ENCODE peak calls at places on chromosomes 4 and X, in eight cellular contexts. One of them, this sample, is unnamed.

GRCh38 chr4:1325176-1325480 is 21.9 kb upstream of the UVSSA start:
- DNase-seq in GM23338: no peak
- DNase-seq in HCT116: no peak
- DNase-seq in HepG2: no peak
- DNase-seq in SK-N-SH: no peak
- DNase-seq in transverse colon: no peak
- DNase-seq in stomach: no peak
- DNase-seq in HL-60: no peak
- DNase-seq in this sample: no peak

GRCh38 chrX:26234177-26234576 is 18.2 kb downstream of the MAGEB5 start:
- DNase-seq in GM23338: no peak
- DNase-seq in HCT116: no peak
- DNase-seq in HepG2: no peak
- DNase-seq in SK-N-SH: no peak
- DNase-seq in transverse colon: no peak
- DNase-seq in stomach: no peak
- DNase-seq in HL-60: no peak
- DNase-seq in this sample: no peak

GRCh38 chr4:1604706-1605205 is 79.4 kb downstream of the FAM53A start:
- DNase-seq in GM23338: no peak
- DNase-seq in HCT116: no peak
- DNase-seq in HepG2: no peak
- DNase-seq in SK-N-SH: peak
- DNase-seq in transverse colon: peak
- DNase-seq in stomach: peak
- DNase-seq in HL-60: no peak
- DNase-seq in this sample: no peak

GRCh38 chrX:74251006-74251930 is 52.7 kb upstream of the ZCCHC13 start:
- DNase-seq in GM23338: no peak
- DNase-seq in HCT116: no peak
- DNase-seq in HepG2: peak
- DNase-seq in SK-N-SH: no peak
- DNase-seq in transverse colon: peak
- DNase-seq in stomach: no peak
- DNase-seq in HL-60: peak
- DNase-seq in this sample: no peak

GRCh38 chrX:155231163-155231562 is 14.9 kb downstream of the VBP1 start:
- DNase-seq in GM23338: no peak
- DNase-seq in HCT116: no peak
- DNase-seq in HepG2: no peak
- DNase-seq in SK-N-SH: no peak
- DNase-seq in transverse colon: no peak
- DNase-seq in stomach: no peak
- DNase-seq in HL-60: no peak
- DNase-seq in this sample: no peak

GRCh38 chr4:153788419-153789276 is at the start of gene SFRP2:
- DNase-seq in GM23338: peak
- DNase-seq in HCT116: no peak
- DNase-seq in HepG2: no peak
- DNase-seq in SK-N-SH: peak
- DNase-seq in transverse colon: no peak
- DNase-seq in stomach: no peak
- DNase-seq in HL-60: no peak
- DNase-seq in this sample: no peak

GRCh38 chr4:90798948-90799347 is 671.8 kb downstream of the CCSER1 start:
- DNase-seq in GM23338: no peak
- DNase-seq in HCT116: no peak
- DNase-seq in HepG2: no peak
- DNase-seq in SK-N-SH: no peak
- DNase-seq in transverse colon: no peak
- DNase-seq in stomach: no peak
- DNase-seq in HL-60: no peak
- DNase-seq in this sample: no peak

GRCh38 chr4:184476660-184477059 is 2.3 kb upstream of the IRF2 start:
- DNase-seq in GM23338: no peak
- DNase-seq in HCT116: no peak
- DNase-seq in HepG2: no peak
- DNase-seq in SK-N-SH: no peak
- DNase-seq in transverse colon: no peak
- DNase-seq in stomach: no peak
- DNase-seq in HL-60: peak
- DNase-seq in this sample: no peak

GRCh38 chr4:144463896-144464295 is 182.1 kb upstream of the HHIP start:
- DNase-seq in GM23338: no peak
- DNase-seq in HCT116: no peak
- DNase-seq in HepG2: no peak
- DNase-seq in SK-N-SH: no peak
- DNase-seq in transverse colon: no peak
- DNase-seq in stomach: no peak
- DNase-seq in HL-60: no peak
- DNase-seq in this sample: no peak

GRCh38 chr4:182938213-182938645 is 21.0 kb upstream of the DCTD start:
- DNase-seq in GM23338: peak
- DNase-seq in HCT116: peak
- DNase-seq in HepG2: peak
- DNase-seq in SK-N-SH: peak
- DNase-seq in transverse colon: peak
- DNase-seq in stomach: peak
- DNase-seq in HL-60: peak
- DNase-seq in this sample: peak

GRCh38 chr4:123819362-123820035 is 422.9 kb downstream of the SPRY1 start:
- DNase-seq in GM23338: no peak
- DNase-seq in HCT116: no peak
- DNase-seq in HepG2: no peak
- DNase-seq in SK-N-SH: no peak
- DNase-seq in transverse colon: no peak
- DNase-seq in stomach: no peak
- DNase-seq in HL-60: no peak
- DNase-seq in this sample: no peak

GRCh38 chr4:105859233-105859632 is 36.0 kb upstream of the NPNT start:
- DNase-seq in GM23338: no peak
- DNase-seq in HCT116: peak
- DNase-seq in HepG2: peak
- DNase-seq in SK-N-SH: no peak
- DNase-seq in transverse colon: no peak
- DNase-seq in stomach: no peak
- DNase-seq in HL-60: no peak
- DNase-seq in this sample: no peak

GRCh38 chr4:181504846-181505374 is 738.3 kb upstream of the TENM3 start:
- DNase-seq in GM23338: no peak
- DNase-seq in HCT116: no peak
- DNase-seq in HepG2: no peak
- DNase-seq in SK-N-SH: no peak
- DNase-seq in transverse colon: no peak
- DNase-seq in stomach: no peak
- DNase-seq in HL-60: no peak
- DNase-seq in this sample: no peak

GRCh38 chrX:120015145-120016067 is 62.1 kb downstream of the RHOXF2B start:
- DNase-seq in GM23338: peak
- DNase-seq in HCT116: no peak
- DNase-seq in HepG2: no peak
- DNase-seq in SK-N-SH: no peak
- DNase-seq in transverse colon: no peak
- DNase-seq in stomach: no peak
- DNase-seq in HL-60: peak
- DNase-seq in this sample: no peak

GRCh38 chr4:1506956-1507721 is 100.9 kb upstream of the NKX1-1 start:
- DNase-seq in GM23338: no peak
- DNase-seq in HCT116: no peak
- DNase-seq in HepG2: no peak
- DNase-seq in SK-N-SH: peak
- DNase-seq in transverse colon: no peak
- DNase-seq in stomach: no peak
- DNase-seq in HL-60: no peak
- DNase-seq in this sample: no peak

GRCh38 chr4:136012250-136012649 is 1520.0 kb downstream of the PCDH18 start:
- DNase-seq in GM23338: peak
- DNase-seq in HCT116: no peak
- DNase-seq in HepG2: no peak
- DNase-seq in SK-N-SH: no peak
- DNase-seq in transverse colon: no peak
- DNase-seq in stomach: no peak
- DNase-seq in HL-60: no peak
- DNase-seq in this sample: no peak

GRCh38 chr4:40516651-40517050 is 113.0 kb downstream of the RBM47 start:
- DNase-seq in GM23338: peak
- DNase-seq in HCT116: no peak
- DNase-seq in HepG2: no peak
- DNase-seq in SK-N-SH: no peak
- DNase-seq in transverse colon: peak
- DNase-seq in stomach: peak
- DNase-seq in HL-60: no peak
- DNase-seq in this sample: no peak

DNA sequence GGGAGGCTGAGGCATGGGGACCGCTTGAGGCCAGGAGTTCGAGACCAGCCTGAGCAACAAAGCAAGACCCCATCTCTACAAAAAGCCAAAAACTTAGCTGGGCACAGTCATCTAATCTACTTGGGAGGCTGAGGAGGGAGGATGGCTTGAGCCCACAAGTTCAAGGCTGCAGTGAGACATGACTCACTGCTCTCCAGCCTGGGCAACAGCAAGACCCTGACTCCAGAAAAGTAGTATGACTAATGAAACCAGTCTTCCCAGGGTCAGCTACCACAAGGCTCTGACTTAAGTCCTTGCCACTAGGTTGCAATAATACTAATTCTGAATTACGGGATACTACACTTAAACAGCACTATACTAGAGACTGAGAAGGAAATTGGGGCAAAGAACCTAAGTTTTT is 33.1 kb downstream of the ERVMER34-1 start:
- DNase-seq in GM23338: no peak
- DNase-seq in HCT116: no peak
- DNase-seq in HepG2: no peak
- DNase-seq in SK-N-SH: no peak
- DNase-seq in transverse colon: no peak
- DNase-seq in stomach: no peak
- DNase-seq in HL-60: no peak
- DNase-seq in this sample: no peak
- TF ChIP-seq POLR2AphosphoS5 in GM23338: peak
- TF ChIP-seq POLR2AphosphoS5 in HCT116: no peak
- TF ChIP-seq POLR2AphosphoS5 in HepG2: no peak
- TF ChIP-seq POLR2AphosphoS5 in SK-N-SH: no peak
- TF ChIP-seq POLR2AphosphoS5 in transverse colon: no peak
- TF ChIP-seq POLR2AphosphoS5 in stomach: no peak
- TF ChIP-seq POLR2AphosphoS5 in HL-60: peak
- TF ChIP-seq POLR2AphosphoS5 in this sample: no peak

DNA sequence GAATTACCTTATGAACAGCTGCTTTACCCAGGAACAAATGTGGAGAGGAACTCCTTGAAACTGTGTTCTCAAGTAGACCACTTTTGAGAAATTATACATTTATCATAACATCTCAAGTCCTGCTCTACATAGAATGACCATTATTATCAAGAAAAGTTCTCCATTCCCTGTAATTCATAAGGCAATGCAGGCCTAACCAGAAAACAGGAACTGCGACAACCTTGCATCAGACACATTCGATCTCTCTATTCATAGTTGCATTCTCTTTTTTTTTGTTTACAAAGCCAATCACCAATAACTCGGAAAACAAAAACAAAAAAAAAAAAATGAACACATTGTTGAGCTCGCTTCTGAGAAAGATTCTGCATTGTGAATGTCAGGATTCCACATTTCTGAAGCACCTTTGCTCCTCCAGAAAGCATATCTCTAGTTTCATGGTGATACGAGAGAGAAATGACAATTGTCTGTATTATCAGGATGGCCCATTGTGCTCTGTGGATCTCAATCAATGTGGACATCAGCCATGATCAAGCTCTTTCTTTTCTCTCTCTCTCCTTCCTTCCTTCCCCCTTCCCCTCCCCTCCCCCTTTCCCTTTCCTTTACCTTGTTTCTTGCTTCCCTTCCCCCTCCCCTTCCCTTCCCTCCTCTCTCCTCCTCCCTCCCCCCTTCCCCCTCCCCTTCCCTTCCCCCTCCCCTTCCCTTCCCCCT is 32.4 kb upstream of the CD99 start:
- DNase-seq in GM23338: peak
- DNase-seq in HCT116: no peak
- DNase-seq in HepG2: no peak
- DNase-seq in SK-N-SH: no peak
- DNase-seq in transverse colon: no peak
- DNase-seq in stomach: no peak
- DNase-seq in HL-60: peak
- DNase-seq in this sample: no peak
- TF ChIP-seq POLR2AphosphoS5 in GM23338: no peak
- TF ChIP-seq POLR2AphosphoS5 in HCT116: no peak
- TF ChIP-seq POLR2AphosphoS5 in HepG2: no peak
- TF ChIP-seq POLR2AphosphoS5 in SK-N-SH: no peak
- TF ChIP-seq POLR2AphosphoS5 in transverse colon: no peak
- TF ChIP-seq POLR2AphosphoS5 in stomach: no peak
- TF ChIP-seq POLR2AphosphoS5 in HL-60: no peak
- TF ChIP-seq POLR2AphosphoS5 in this sample: no peak

GRCh38 chr4:138178566-138178965 is 63.6 kb downstream of the SLC7A11 start:
- DNase-seq in GM23338: no peak
- DNase-seq in HCT116: no peak
- DNase-seq in HepG2: no peak
- DNase-seq in SK-N-SH: no peak
- DNase-seq in transverse colon: no peak
- DNase-seq in stomach: no peak
- DNase-seq in HL-60: no peak
- DNase-seq in this sample: no peak

GRCh38 chr4:138181288-138181687 is 60.9 kb downstream of the SLC7A11 start:
- DNase-seq in GM23338: no peak
- DNase-seq in HCT116: no peak
- DNase-seq in HepG2: no peak
- DNase-seq in SK-N-SH: no peak
- DNase-seq in transverse colon: no peak
- DNase-seq in stomach: no peak
- DNase-seq in HL-60: no peak
- DNase-seq in this sample: no peak

GRCh38 chr4:138177278-138177968 is 64.7 kb downstream of the SLC7A11 start:
- DNase-seq in GM23338: no peak
- DNase-seq in HCT116: no peak
- DNase-seq in HepG2: no peak
- DNase-seq in SK-N-SH: no peak
- DNase-seq in transverse colon: no peak
- DNase-seq in stomach: no peak
- DNase-seq in HL-60: no peak
- DNase-seq in this sample: no peak

GRCh38 chr4:138175337-138175794 is 66.8 kb downstream of the SLC7A11 start:
- DNase-seq in GM23338: no peak
- DNase-seq in HCT116: no peak
- DNase-seq in HepG2: no peak
- DNase-seq in SK-N-SH: no peak
- DNase-seq in transverse colon: peak
- DNase-seq in stomach: peak
- DNase-seq in HL-60: no peak
- DNase-seq in this sample: no peak
- TF ChIP-seq POLR2AphosphoS5 in GM23338: no peak
- TF ChIP-seq POLR2AphosphoS5 in HCT116: no peak
- TF ChIP-seq POLR2AphosphoS5 in HepG2: no peak
- TF ChIP-seq POLR2AphosphoS5 in SK-N-SH: no peak
- TF ChIP-seq POLR2AphosphoS5 in transverse colon: no peak
- TF ChIP-seq POLR2AphosphoS5 in stomach: peak
- TF ChIP-seq POLR2AphosphoS5 in HL-60: no peak
- TF ChIP-seq POLR2AphosphoS5 in this sample: no peak

DNA sequence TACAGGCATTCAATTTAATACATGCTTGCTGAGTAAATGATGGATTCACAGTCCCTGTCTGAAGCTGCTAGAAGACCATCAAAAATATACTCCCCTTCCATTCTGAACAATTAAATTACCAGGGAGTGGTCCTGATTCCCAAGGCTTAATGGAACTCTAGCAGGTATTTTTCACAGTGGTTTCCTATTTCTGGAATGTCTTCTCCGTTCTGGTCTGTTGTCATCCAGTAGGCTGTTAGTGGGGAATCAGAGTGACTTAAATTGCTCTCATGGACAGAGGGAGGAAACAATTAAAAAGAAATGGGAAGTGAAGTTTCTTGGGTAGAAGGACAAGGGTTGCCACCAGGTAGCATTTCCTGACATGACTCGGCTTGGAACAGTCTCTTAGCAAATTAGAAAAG is 234.0 kb downstream of the PTTG2 start:
- DNase-seq in GM23338: no peak
- DNase-seq in HCT116: no peak
- DNase-seq in HepG2: no peak
- DNase-seq in SK-N-SH: no peak
- DNase-seq in transverse colon: no peak
- DNase-seq in stomach: no peak
- DNase-seq in HL-60: no peak
- DNase-seq in this sample: no peak
- TF ChIP-seq POLR2AphosphoS5 in GM23338: no peak
- TF ChIP-seq POLR2AphosphoS5 in HCT116: no peak
- TF ChIP-seq POLR2AphosphoS5 in HepG2: no peak
- TF ChIP-seq POLR2AphosphoS5 in SK-N-SH: no peak
- TF ChIP-seq POLR2AphosphoS5 in transverse colon: no peak
- TF ChIP-seq POLR2AphosphoS5 in stomach: no peak
- TF ChIP-seq POLR2AphosphoS5 in HL-60: no peak
- TF ChIP-seq POLR2AphosphoS5 in this sample: no peak